ENCODE peak calls at places on chromosomes 12 and 14, in ten cellular contexts. J is NCI-H1105; G is cardiac muscle cell; P is AG10803; K is RWPE1; Z is fibroblast of the conjunctiva; Q is ELR; C is HEK293T; N is stimulated activated CD4-positive, alpha-beta T cell treated with anti-CD3 and anti-CD28 coated beads, Interleukin-4, amount 100 ng/mL, for 48 hours; T is fibroblast of lung. O is an unnamed sample.
A peak's percentile ranks its signal among the peaks of the same experiment; 100 is the strongest.

GRCh38 chr12:42791399-42791798 is 201.9 kb upstream of the PRICKLE1 start:
- DNase-seq in J (no peak), G (no peak), P (no peak), K (no peak), Z (no peak), Q (no peak), C (no peak), N (no peak), T (no peak), O (no peak)

GRCh38 chr12:44031472-44032185 is 195.7 kb downstream of the TMEM117 start:
- DNase-seq in J (no peak), G (no peak), P (no peak), K (no peak), Z (no peak), Q (no peak), C (no peak), N (no peak), T (peak; percentile 41), O (no peak)

GRCh38 chr12:12550277-12550676 is 12.4 kb downstream of the DUSP16 start:
- DNase-seq in J (no peak), G (no peak), P (no peak), K (no peak), Z (no peak), Q (no peak), C (no peak), N (no peak), T (no peak), O (no peak)

GRCh38 chr12:117514016-117514415 is 152.6 kb upstream of the NOS1 start:
- DNase-seq in J (peak; percentile 85), G (peak; percentile 21), P (peak; percentile 17), K (no peak), Z (no peak), Q (no peak), C (no peak), N (no peak), T (no peak), O (no peak)

GRCh38 chr14:95504135-95505029 is 12.1 kb downstream of the SYNE3 start:
- DNase-seq in J (no peak), G (no peak), P (peak; percentile 73), K (no peak), Z (no peak), Q (peak; percentile 82), C (no peak), N (no peak), T (peak; percentile 74), O (no peak)

GRCh38 chr12:113040722-113041168 is 15.8 kb upstream of the DTX1 start:
- DNase-seq in J (no peak), G (no peak), P (peak; percentile 44), K (peak; percentile 92), Z (peak; percentile 64), Q (peak; percentile 96), C (no peak), N (no peak), T (peak; percentile 47), O (no peak)

GRCh38 chr14:91167380-91167770 is 53.5 kb downstream of the DGLUCY start:
- DNase-seq in J (no peak), G (no peak), P (no peak), K (no peak), Z (no peak), Q (no peak), C (no peak), N (no peak), T (no peak), O (no peak)

GRCh38 chr12:113049976-113050742 is 6.4 kb upstream of the DTX1 start:
- DNase-seq in J (no peak), G (peak; percentile 26), P (no peak), K (no peak), Z (no peak), Q (peak; percentile 58), C (peak; percentile 32), N (no peak), T (no peak), O (no peak)

GRCh38 chr12:29796823-29797263 is 13.1 kb upstream of the TMTC1 start:
- DNase-seq in J (no peak), G (no peak), P (peak; percentile 65), K (peak; percentile 29), Z (peak; percentile 93), Q (peak; percentile 47), C (peak; percentile 21), N (no peak), T (peak; percentile 93), O (no peak)

GRCh38 chr14:64220466-64220865 is 73.7 kb downstream of the ESR2 start:
- DNase-seq in J (no peak), G (peak; percentile 66), P (no peak), K (no peak), Z (no peak), Q (no peak), C (no peak), N (no peak), T (no peak), O (no peak)

GRCh38 chr12:92295523-92295922 is 149.9 kb upstream of the BTG1 start:
- DNase-seq in J (no peak), G (no peak), P (peak; percentile 64), K (no peak), Z (no peak), Q (no peak), C (no peak), N (no peak), T (peak; percentile 77), O (no peak)

GRCh38 chr12:61546296-61546695 is 713.9 kb upstream of the USP15 start:
- DNase-seq in J (no peak), G (no peak), P (no peak), K (peak; percentile 28), Z (no peak), Q (no peak), C (no peak), N (no peak), T (no peak), O (no peak)

GRCh38 chr12:110850762-110851161 is 4.0 kb downstream of the CCDC63 start:
- DNase-seq in J (no peak), G (no peak), P (no peak), K (no peak), Z (no peak), Q (no peak), C (no peak), N (no peak), T (no peak), O (no peak)

GRCh38 chr12:101697930-101698781 is 716 bp downstream of the CHPT1 start:
- DNase-seq in J (peak; percentile 35), G (peak; percentile 34), P (peak; percentile 40), K (peak; percentile 41), Z (no peak), Q (peak; percentile 52), C (peak; percentile 18), N (no peak), T (peak; percentile 46), O (peak; percentile 88)

GRCh38 chr14:35369701-35370191 is 34.8 kb downstream of the NFKBIA start:
- DNase-seq in J (no peak), G (no peak), P (no peak), K (peak; percentile 89), Z (no peak), Q (peak; percentile 56), C (no peak), N (no peak), T (peak; percentile 46), O (no peak)

GRCh38 chr12:46887870-46888269 is 62.1 kb upstream of the SLC38A4 start:
- DNase-seq in J (no peak), G (no peak), P (peak; percentile 83), K (no peak), Z (no peak), Q (no peak), C (no peak), N (no peak), T (no peak), O (no peak)

GRCh38 chr12:40211185-40211584 is 13.6 kb upstream of the LRRK2 start:
- DNase-seq in J (no peak), G (no peak), P (no peak), K (no peak), Z (no peak), Q (no peak), C (no peak), N (no peak), T (no peak), O (no peak)

GRCh38 chr12:120866143-120866542 is 38.0 kb downstream of the SPPL3 start:
- DNase-seq in J (no peak), G (no peak), P (peak; percentile 40), K (no peak), Z (peak; percentile 16), Q (no peak), C (no peak), N (no peak), T (no peak), O (no peak)

GRCh38 chr14:64942531-64943111 is at the start of gene GPX2:
- DNase-seq in J (peak; percentile 66), G (no peak), P (no peak), K (peak; percentile 53), Z (no peak), Q (no peak), C (no peak), N (no peak), T (no peak), O (no peak)

GRCh38 chr14:100904307-100905019 is 941 bp upstream of the RTL1 start:
- DNase-seq in J (no peak), G (peak; percentile 80), P (no peak), K (no peak), Z (no peak), Q (peak; percentile 17), C (peak; percentile 39), N (no peak), T (peak; percentile 27), O (peak; percentile 77)

GRCh38 chr12:57632369-57632897 is 568 bp downstream of the B4GALNT1 start:
- DNase-seq in J (no peak), G (no peak), P (peak; percentile 17), K (no peak), Z (no peak), Q (peak; percentile 55), C (no peak), N (no peak), T (peak; percentile 32), O (peak; percentile 79)

GRCh38 chr12:2854669-2855453 is 2.0 kb downstream of the TEX52 start:
- DNase-seq in J (no peak), G (no peak), P (no peak), K (no peak), Z (no peak), Q (no peak), C (no peak), N (no peak), T (no peak), O (no peak)

GRCh38 chr12:78101181-78101876 is 270.6 kb downstream of the NAV3 start:
- DNase-seq in J (no peak), G (no peak), P (no peak), K (no peak), Z (no peak), Q (no peak), C (peak; percentile 25), N (no peak), T (peak; percentile 25), O (peak; percentile 44)

GRCh38 chr12:120757226-120757742 is 31.7 kb downstream of the ACADS start:
- DNase-seq in J (no peak), G (no peak), P (no peak), K (no peak), Z (no peak), Q (no peak), C (no peak), N (no peak), T (no peak), O (no peak)

O was measured in retina.